ENCODE peak calls at places on chromosome 17, in nine cellular contexts. C, Z, A, G, V, W, E, X and D are unnamed samples.

GRCh38 chr17:44565866-44566443 is 8.7 kb downstream of the FZD2 start:
- DNase-seq in C (no peak), Z (no peak), A (no peak), G (no peak), V (no peak), W (no peak), E (no peak), X (no peak), D (no peak)

GRCh38 chr17:61399131-61400057 is at the start of gene TBX2:
- DNase-seq in C (peak), Z (no peak), A (no peak), G (no peak), V (peak), W (peak), E (no peak), X (no peak), D (peak)

GRCh38 chr17:45740553-45741330 is 43.4 kb upstream of the CRHR1 start:
- DNase-seq in C (peak), Z (no peak), A (no peak), G (peak), V (no peak), W (peak), E (peak), X (peak), D (peak)

GRCh38 chr17:6995500-6996255 is at the start of gene ALOX12:
- DNase-seq in C (no peak), Z (no peak), A (no peak), G (no peak), V (no peak), W (peak), E (no peak), X (no peak), D (no peak)

GRCh38 chr17:49589556-49589885 is 13.8 kb downstream of the NXPH3 start:
- DNase-seq in C (no peak), Z (no peak), A (no peak), G (no peak), V (no peak), W (no peak), E (no peak), X (no peak), D (no peak)

GRCh38 chr17:44546711-44547606 is 10.3 kb upstream of the FZD2 start:
- DNase-seq in C (peak), Z (no peak), A (no peak), G (no peak), V (no peak), W (no peak), E (no peak), X (no peak), D (no peak)

GRCh38 chr17:72496461-72496860 is 375.6 kb downstream of the SOX9 start:
- DNase-seq in C (no peak), Z (no peak), A (no peak), G (no peak), V (no peak), W (no peak), E (no peak), X (no peak), D (no peak)

GRCh38 chr17:32211671-32212070 is 54.0 kb upstream of the RHBDL3 start:
- DNase-seq in C (no peak), Z (no peak), A (no peak), G (no peak), V (no peak), W (no peak), E (no peak), X (no peak), D (no peak)

GRCh38 chr17:57636985-57637667 is 108.0 kb downstream of the CCDC182 start:
- DNase-seq in C (no peak), Z (no peak), A (no peak), G (no peak), V (no peak), W (no peak), E (no peak), X (no peak), D (peak)

GRCh38 chr17:72381597-72382397 is 261.0 kb downstream of the SOX9 start:
- DNase-seq in C (no peak), Z (no peak), A (no peak), G (no peak), V (no peak), W (no peak), E (no peak), X (no peak), D (peak)

GRCh38 chr17:80869476-80869875 is 122.2 kb upstream of the CHMP6 start:
- DNase-seq in C (no peak), Z (no peak), A (no peak), G (no peak), V (no peak), W (peak), E (no peak), X (no peak), D (no peak)

GRCh38 chr17:80942360-80943345 is 49.0 kb upstream of the CHMP6 start:
- DNase-seq in C (peak), Z (no peak), A (peak), G (peak), V (peak), W (peak), E (peak), X (no peak), D (no peak)

GRCh38 chr17:7763919-7764318 is 46.4 kb downstream of the DNAH2 start:
- DNase-seq in C (no peak), Z (no peak), A (no peak), G (no peak), V (no peak), W (no peak), E (no peak), X (no peak), D (no peak)

GRCh38 chr17:29640413-29640812 is 17.7 kb upstream of the CORO6 start:
- DNase-seq in C (peak), Z (no peak), A (peak), G (no peak), V (no peak), W (no peak), E (no peak), X (no peak), D (no peak)

GRCh38 chr17:55454906-55455474 is 33.4 kb upstream of the MMD start:
- DNase-seq in C (no peak), Z (no peak), A (peak), G (no peak), V (peak), W (no peak), E (no peak), X (no peak), D (no peak)

GRCh38 chr17:19958023-19958422 is 19.6 kb downstream of the AKAP10 start:
- DNase-seq in C (peak), Z (no peak), A (peak), G (no peak), V (peak), W (no peak), E (no peak), X (no peak), D (no peak)

GRCh38 chr17:75270966-75271232 is at the start of gene MIF4GD:
- DNase-seq in C (no peak), Z (no peak), A (no peak), G (no peak), V (no peak), W (no peak), E (no peak), X (no peak), D (no peak)

GRCh38 chr17:9676742-9677387 is 31.5 kb downstream of the USP43 start:
- DNase-seq in C (no peak), Z (no peak), A (no peak), G (no peak), V (no peak), W (no peak), E (no peak), X (no peak), D (no peak)

GRCh38 chr17:67717192-67717623 is 528 bp upstream of the NOL11 start:
- DNase-seq in C (peak), Z (no peak), A (no peak), G (no peak), V (no peak), W (no peak), E (no peak), X (no peak), D (no peak)

GRCh38 chr17:28335959-28336871 is 654 bp downstream of the TNFAIP1 start:
- DNase-seq in C (peak), Z (no peak), A (peak), G (peak), V (peak), W (peak), E (peak), X (no peak), D (no peak)

GRCh38 chr17:16425698-16426659 is 10.6 kb downstream of the TRPV2 start:
- DNase-seq in C (no peak), Z (no peak), A (no peak), G (no peak), V (no peak), W (no peak), E (no peak), X (no peak), D (no peak)

GRCh38 chr17:8018436-8018835 is 16.0 kb downstream of the GUCY2D start:
- DNase-seq in C (no peak), Z (no peak), A (no peak), G (no peak), V (no peak), W (no peak), E (no peak), X (no peak), D (no peak)

GRCh38 chr17:59513934-59514841 is 51.2 kb upstream of the DHX40 start:
- DNase-seq in C (no peak), Z (no peak), A (no peak), G (peak), V (no peak), W (peak), E (peak), X (no peak), D (peak)